ENCODE peak calls at places on chromosomes 1 and 21, in seven cellular contexts. P is lung microvascular endothelial cell; O is activated T-helper 1 cell treated with anti-CD3 and anti-CD28 coated beads, Interleukin-2, amount 50 U/mL, for 16 hours; J is left cardiac atrium; N is Caki2; Y is GM20000; M is epithelial cell of prostate. I is an unnamed sample.

GRCh38 chr21:37866027-37866426 is 50.2 kb downstream of the KCNJ6 start:
- DNase-seq in N (peak; percentile 48), O (no peak), M (peak; percentile 40), J (no peak), P (no peak), Y (no peak), I (peak; percentile 16)

GRCh38 chr1:20787775-20788488 is 825 bp upstream of the HP1BP3 start:
- DNase-seq in J (no peak), N (no peak), Y (no peak), O (no peak), M (peak; percentile 14), P (peak; percentile 48), I (peak; percentile 47)

GRCh38 chr21:27772816-27773215 is 805.9 kb upstream of the ADAMTS5 start:
- DNase-seq in P (no peak), J (no peak), N (no peak), M (no peak), O (no peak), Y (no peak), I (no peak)

GRCh38 chr21:42654913-42655796 is 1.7 kb downstream of the PDE9A start:
- DNase-seq in J (no peak), O (no peak), P (no peak), Y (no peak), M (no peak), N (no peak), I (no peak)

GRCh38 chr1:22677861-22678521 is 25.0 kb downstream of the C1QB start:
- DNase-seq in J (no peak), Y (no peak), P (peak; percentile 92), N (no peak), M (no peak), O (no peak), I (no peak)

GRCh38 chr1:85224734-85225623 is 24.2 kb upstream of the SYDE2 start:
- DNase-seq in M (peak; percentile 33), P (no peak), O (no peak), Y (no peak), J (no peak), N (no peak), I (no peak)

GRCh38 chr21:42833859-42834729 is 45.2 kb downstream of the WDR4 start:
- DNase-seq in O (no peak), J (no peak), Y (peak; percentile 11), M (no peak), P (no peak), N (no peak), I (no peak)

GRCh38 chr1:9235123-9235513 is 544 bp downstream of the H6PD start:
- DNase-seq in O (no peak), M (no peak), N (peak; percentile 36), Y (no peak), J (peak; percentile 69), P (peak; percentile 50), I (no peak)

GRCh38 chr1:1399870-1400575 is 888 bp upstream of the CCNL2 start:
- DNase-seq in Y (no peak), O (no peak), N (peak; percentile 19), P (peak; percentile 33), M (no peak), J (no peak), I (peak; percentile 11)

GRCh38 chr1:70847013-70847412 is 200.6 kb downstream of the PTGER3 start:
- DNase-seq in O (no peak), J (no peak), Y (no peak), M (no peak), N (no peak), P (no peak), I (no peak)

GRCh38 chr1:68213843-68214242 is 18.5 kb downstream of the WLS start:
- DNase-seq in Y (no peak), P (peak; percentile 89), N (no peak), J (peak; percentile 82), M (no peak), O (no peak), I (peak; percentile 39)

GRCh38 chr21:16310191-16310590 is 580.4 kb downstream of the USP25 start:
- DNase-seq in O (no peak), P (no peak), M (no peak), Y (no peak), N (no peak), J (no peak), I (no peak)

GRCh38 chr1:14912831-14913230 is 240.7 kb upstream of the TMEM51 start:
- DNase-seq in J (no peak), N (no peak), P (no peak), M (no peak), Y (no peak), O (no peak), I (no peak)

GRCh38 chr1:43232071-43232470 is 37.7 kb upstream of the TMEM125 start:
- DNase-seq in J (peak; percentile 39), O (no peak), Y (no peak), N (no peak), P (peak; percentile 80), M (no peak), I (peak; percentile 47)

GRCh38 chr1:48649880-48650279 is 126.8 kb downstream of the BEND5 start:
- DNase-seq in P (no peak), N (no peak), M (no peak), Y (no peak), O (no peak), J (no peak), I (no peak)

GRCh38 chr1:151782741-151783140 is 7.6 kb downstream of the TDRKH start:
- DNase-seq in Y (no peak), M (peak; percentile 24), P (no peak), O (no peak), N (no peak), J (no peak), I (no peak)